ENCODE peak calls at places on chromosome 22, in five cellular contexts. U, Y, R, W and V are unnamed samples.
A peak's percentile ranks its signal among the peaks of the same experiment; 100 is the strongest.

GRCh38 chr22:50665738-50666137 is 6.9 kb upstream of the SHANK3 start:
- DNase-seq in U (no peak), Y (no peak), R (no peak), W (no peak), V (no peak)

GRCh38 chr22:36728505-36728904 is 25.0 kb upstream of the CACNG2 start:
- DNase-seq in U (no peak), Y (no peak), R (no peak), W (no peak), V (no peak)

GRCh38 chr22:17444204-17444504 is 74.9 kb downstream of the CECR2 start:
- DNase-seq in U (no peak), Y (no peak), R (no peak), W (no peak), V (no peak)

GRCh38 chr22:34096770-34097169 is 176.5 kb upstream of the LARGE1 start:
- DNase-seq in U (no peak), Y (no peak), R (no peak), W (no peak), V (no peak)

GRCh38 chr22:29300807-29301601 is 5.4 kb upstream of the GAS2L1 start:
- DNase-seq in U (no peak), Y (no peak), R (no peak), W (no peak), V (no peak)

GRCh38 chr22:38569181-38569971 is 607 bp downstream of the DMC1 start:
- DNase-seq in U (peak; percentile 16), Y (no peak), R (no peak), W (no peak), V (peak; percentile 26)

GRCh38 chr22:29149841-29150555 is 55.7 kb upstream of the EMID1 start:
- DNase-seq in U (peak; percentile 43), Y (no peak), R (no peak), W (no peak), V (no peak)

GRCh38 chr22:25840162-25840561 is 98.2 kb downstream of the MYO18B start:
- DNase-seq in U (no peak), Y (no peak), R (no peak), W (no peak), V (no peak)

GRCh38 chr22:25622011-25622410 is 57.5 kb downstream of the GRK3 start:
- DNase-seq in U (no peak), Y (no peak), R (no peak), W (no peak), V (no peak)

GRCh38 chr22:35305525-35306070 is 5.9 kb downstream of the TOM1 start:
- DNase-seq in U (no peak), Y (no peak), R (no peak), W (no peak), V (no peak)

GRCh38 chr22:35299217-35299716 is 427 bp upstream of the TOM1 start:
- DNase-seq in U (no peak), Y (no peak), R (no peak), W (no peak), V (no peak)

GRCh38 chr22:35299717-35300497 is at the start of gene TOM1:
- DNase-seq in U (peak; percentile 97), Y (peak; percentile 96), R (peak; percentile 96), W (peak; percentile 97), V (peak; percentile 99)

GRCh38 chr22:35303029-35303624 is 3.4 kb downstream of the TOM1 start:
- DNase-seq in U (no peak), Y (no peak), R (no peak), W (no peak), V (no peak)

DNA sequence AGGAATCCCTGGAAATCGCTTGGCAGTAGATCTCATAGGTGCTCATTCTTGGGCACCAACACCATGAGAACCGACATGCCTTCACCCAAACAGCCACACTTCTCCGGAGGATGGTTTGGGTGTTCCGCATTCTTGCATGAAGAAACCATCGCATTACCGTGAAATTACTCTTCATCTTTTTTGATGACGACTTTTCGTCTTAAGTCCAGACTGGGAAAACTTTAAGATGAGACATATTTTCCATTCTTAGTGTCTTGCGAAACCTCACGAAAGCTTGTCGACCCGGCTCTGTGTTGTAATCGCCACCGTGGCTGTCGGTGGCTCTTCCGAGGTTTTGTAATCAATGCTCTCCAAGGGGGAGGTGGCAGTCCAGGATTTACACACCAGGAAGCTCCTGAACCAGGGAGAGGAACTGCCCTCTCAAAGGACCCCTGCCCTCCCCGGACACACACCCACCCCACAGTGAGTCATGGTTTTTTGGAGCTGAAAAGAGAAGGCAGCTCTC is 1.7 kb downstream of the TOM1 start:
- DNase-seq in U (no peak), Y (no peak), R (peak; percentile 82), W (no peak), V (no peak)
- H3K4me3 ChIP-seq in U (peak overlapping the region; percentile 90), Y (peak overlapping the region; percentile 68), R (peak overlapping the region; percentile 75), W (no peak overlapping the region), V (no peak overlapping the region)

GRCh38 chr22:44314425-44315067 is 1.8 kb upstream of the SHISAL1 start:
- DNase-seq in U (no peak), Y (no peak), R (no peak), W (no peak), V (no peak)
- TF ChIP-seq CTCF in U (no peak), Y (no peak), R (no peak), W (no peak), V (no peak)

DNA sequence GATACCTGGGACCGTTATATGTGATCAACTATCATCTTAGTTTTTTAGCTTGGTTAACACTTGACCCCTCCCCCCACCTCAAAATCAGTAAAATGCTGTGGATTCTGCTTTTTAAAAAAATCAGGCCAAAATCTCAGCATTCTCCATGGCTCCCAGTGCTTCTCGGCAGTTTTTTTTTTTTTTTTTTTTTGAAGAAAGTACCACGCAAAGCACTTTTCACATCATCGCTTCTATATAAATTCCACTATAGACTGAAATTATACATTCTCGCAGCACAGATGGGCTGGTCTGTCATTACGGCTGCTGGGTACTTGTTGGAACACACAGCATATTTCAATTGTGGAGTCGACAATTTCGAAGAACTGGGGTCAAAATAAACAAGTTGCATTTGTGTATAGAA is 67.7 kb upstream of the PPARA start:
- DNase-seq in U (no peak), Y (no peak), R (no peak), W (no peak), V (no peak)
- H3K4me3 ChIP-seq in U (peak overlapping the region; percentile 96), Y (no peak overlapping the region), R (no peak overlapping the region), W (no peak overlapping the region), V (no peak overlapping the region)

GRCh38 chr22:35629406-35630234 is 12.5 kb upstream of the MB start:
- DNase-seq in U (no peak), Y (peak; percentile 16), R (peak; percentile 96), W (peak; percentile 19), V (peak; percentile 89)

GRCh38 chr22:35630387-35630793 is 13.3 kb upstream of the MB start:
- DNase-seq in U (no peak), Y (no peak), R (peak; percentile 60), W (no peak), V (no peak)

GRCh38 chr22:35627267-35628041 is 10.3 kb upstream of the MB start:
- DNase-seq in U (peak; percentile 82), Y (no peak), R (peak; percentile 94), W (peak; percentile 43), V (peak; percentile 83)

GRCh38 chr22:35630891-35631290 is 13.8 kb upstream of the MB start:
- DNase-seq in U (no peak), Y (no peak), R (no peak), W (no peak), V (no peak)

DNA sequence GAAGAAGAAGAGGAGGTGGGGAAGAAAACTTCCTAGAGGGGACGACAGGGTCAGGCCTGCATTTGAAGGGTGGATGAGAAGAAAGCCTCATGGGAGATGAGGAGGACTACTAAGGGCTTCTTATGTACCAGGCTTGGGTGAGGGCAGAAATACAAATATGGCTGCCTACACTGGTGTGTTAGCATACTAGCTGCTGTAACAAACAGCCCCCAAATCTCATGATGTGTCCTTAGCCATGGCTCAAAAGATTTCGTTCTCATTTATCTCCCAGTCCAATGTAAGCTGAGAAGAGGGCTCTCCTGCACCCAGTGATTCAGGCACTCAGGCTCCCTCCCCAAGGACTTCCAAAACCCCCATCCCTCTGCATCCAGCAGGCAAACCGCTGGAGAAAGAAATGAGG is 11.6 kb upstream of the MB start:
- DNase-seq in U (no peak), Y (no peak), R (no peak), W (no peak), V (no peak)
- TF ChIP-seq CTCF in U (no peak), Y (no peak), R (no peak), W (no peak), V (no peak)

GRCh38 chr22:24289138-24289537 is 18.5 kb downstream of the SPECC1L start:
- DNase-seq in U (no peak), Y (no peak), R (no peak), W (no peak), V (no peak)

GRCh38 chr22:24291538-24292201 is 21.0 kb downstream of the SPECC1L start:
- DNase-seq in U (no peak), Y (no peak), R (no peak), W (no peak), V (no peak)

GRCh38 chr22:24285245-24285644 is 14.6 kb downstream of the SPECC1L start:
- DNase-seq in U (no peak), Y (no peak), R (no peak), W (no peak), V (peak; percentile 60)

GRCh38 chr22:24290459-24290858 is 19.8 kb downstream of the SPECC1L start:
- DNase-seq in U (no peak), Y (no peak), R (no peak), W (no peak), V (no peak)

DNA sequence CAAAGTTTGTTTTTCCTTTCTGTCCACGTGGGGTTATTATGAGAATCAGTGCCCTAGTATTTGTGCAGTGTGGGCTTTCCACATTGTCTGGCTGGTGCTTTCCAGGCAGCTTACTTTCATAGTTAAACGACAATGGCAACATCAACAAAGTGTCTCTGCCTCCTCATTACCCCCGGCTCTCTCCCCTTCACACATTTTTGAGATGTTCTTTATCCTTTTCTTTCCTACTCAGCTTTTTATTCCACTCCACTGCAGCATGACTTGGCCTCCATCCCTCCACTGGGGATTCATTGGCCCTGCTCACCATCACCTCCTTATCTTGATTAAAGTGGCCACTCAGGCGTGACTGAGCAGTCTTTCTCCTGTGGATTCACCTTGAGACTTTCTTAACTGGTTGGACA is 19.1 kb downstream of the SPECC1L start:
- DNase-seq in U (no peak), Y (no peak), R (no peak), W (no peak), V (peak; percentile 54)
- H3K4me3 ChIP-seq in U (peak overlapping the region; percentile 27), Y (no peak overlapping the region), R (no peak overlapping the region), W (no peak overlapping the region), V (no peak overlapping the region)

GRCh38 chr22:30371981-30372380 is 15.2 kb downstream of the CCDC157 start:
- DNase-seq in U (no peak), Y (no peak), R (no peak), W (no peak), V (no peak)
- TF ChIP-seq CTCF in U (no peak), Y (no peak), R (no peak), W (no peak), V (no peak)

GRCh38 chr22:42500836-42501179 is 18.8 kb downstream of the RRP7A start:
- DNase-seq in U (peak; percentile 25), Y (no peak), R (no peak), W (no peak), V (no peak)
- H3K4me3 ChIP-seq in U (peak overlapping the region; percentile 60), Y (no peak overlapping the region), R (no peak overlapping the region), W (peak overlapping the region; percentile 48), V (peak overlapping the region; percentile 30)

GRCh38 chr22:31451709-31452571 is 37.7 kb downstream of the EIF4ENIF1 start:
- DNase-seq in U (no peak), Y (no peak), R (no peak), W (no peak), V (peak; percentile 65)
- TF ChIP-seq CTCF in U (peak; percentile 45), Y (peak; percentile 64), R (peak; percentile 65), W (peak; percentile 30), V (peak; percentile 54)